ENCODE peak calls at places on chromosomes 2 and 18, in eight cellular contexts. D, Q, O, F, J, W, A and S are unnamed samples. For H3K4me1, the result is how much of the 10 kb centered on the place peaks cover.

GRCh38 chr2:47076586-47077441 is 78.3 kb downstream of the STPG4 start:
- DNase-seq in A (peak), D (no peak), W (peak), Q (no peak), J (peak), O (no peak), F (no peak), S (no peak)

GRCh38 chr18:45666006-45666405 is 50.7 kb downstream of the SLC14A2 start:
- DNase-seq in J (no peak), F (no peak), W (no peak), O (peak), A (no peak), Q (no peak), D (no peak), S (no peak)

GRCh38 chr2:65072181-65072970 is 16.2 kb downstream of the CEP68 start:
- DNase-seq in W (no peak), D (no peak), O (peak), Q (no peak), J (no peak), A (no peak), F (no peak), S (no peak)

GRCh38 chr2:158774663-158775062 is 20.5 kb upstream of the DAPL1 start:
- DNase-seq in D (no peak), W (no peak), J (no peak), Q (no peak), O (no peak), A (no peak), F (no peak), S (no peak)

GRCh38 chr2:53445376-53446072 is 322.1 kb upstream of the CHAC2 start:
- DNase-seq in F (no peak), W (no peak), O (no peak), A (no peak), Q (no peak), D (no peak), J (no peak), S (no peak)

GRCh38 chr18:4017479-4017878 is 437.6 kb downstream of the DLGAP1 start:
- DNase-seq in A (no peak), Q (no peak), D (no peak), F (peak), W (no peak), J (peak), O (no peak), S (no peak)

GRCh38 chr2:99662761-99663341 is 173.0 kb upstream of the REV1 start:
- DNase-seq in F (no peak), A (no peak), D (no peak), J (no peak), Q (no peak), W (peak), O (no peak), S (peak)

GRCh38 chr2:133304344-133304743 is 263.9 kb downstream of the NCKAP5 start:
- DNase-seq in J (no peak), A (no peak), D (no peak), W (no peak), Q (no peak), F (no peak), O (no peak), S (no peak)

GRCh38 chr18:75223687-75224347 is 13.2 kb downstream of the TSHZ1 start:
- DNase-seq in O (no peak), D (no peak), A (peak), F (no peak), Q (no peak), W (no peak), J (no peak), S (no peak)

GRCh38 chr2:45554073-45554742 is 56.9 kb downstream of the SRBD1 start:
- DNase-seq in A (no peak), J (no peak), D (no peak), F (no peak), W (no peak), O (no peak), Q (no peak), S (no peak)

GRCh38 chr2:42049411-42050349 is 1.9 kb downstream of the PKDCC start:
- DNase-seq in O (no peak), F (no peak), J (no peak), Q (no peak), W (peak), A (no peak), D (peak), S (no peak)

GRCh38 chr2:55898641-55899040 is 24.9 kb downstream of the EFEMP1 start:
- DNase-seq in D (no peak), A (no peak), W (no peak), J (no peak), F (no peak), Q (no peak), O (no peak), S (no peak)

GRCh38 chr2:54763636-54764291 is 40.3 kb downstream of the EML6 start:
- DNase-seq in J (peak), D (no peak), W (no peak), F (peak), A (no peak), O (no peak), Q (no peak), S (no peak)

GRCh38 chr2:146123714-146124113 is 1603.8 kb upstream of the ZEB2 start:
- DNase-seq in A (no peak), D (no peak), Q (no peak), F (no peak), O (no peak), W (no peak), J (no peak), S (no peak)

GRCh38 chr18:58321986-58322385 is 278.0 kb downstream of the NEDD4L start:
- DNase-seq in A (peak), J (peak), D (peak), O (no peak), Q (no peak), F (peak), W (peak), S (peak)

GRCh38 chr2:23566236-23567142 is 181.5 kb downstream of the KLHL29 start:
- DNase-seq in D (no peak), F (peak), W (no peak), J (peak), A (peak), O (no peak), Q (no peak), S (no peak)

GRCh38 chr2:121530210-121530562 is 494 bp upstream of the RNU4ATAC start:
- DNase-seq in O (no peak), F (peak), Q (peak), D (peak), W (peak), J (peak), A (peak), S (peak)

GRCh38 chr2:205273148-205273547 is 409.2 kb upstream of the NRP2 start:
- DNase-seq in A (no peak), J (no peak), F (no peak), O (no peak), D (no peak), Q (no peak), W (no peak), S (no peak)

GRCh38 chr2:62410015-62410453 is 96.0 kb downstream of the TMEM17 start:
- DNase-seq in O (no peak), J (no peak), Q (peak), D (no peak), W (no peak), A (no peak), F (peak), S (no peak)

GRCh38 chr2:27844821-27845255 is 45.3 kb downstream of the RBKS start:
- DNase-seq in J (no peak), Q (no peak), O (no peak), W (no peak), F (no peak), A (no peak), D (no peak), S (no peak)

GRCh38 chr2:219661197-219661954 is 33.9 kb downstream of the SLC4A3 start:
- DNase-seq in F (peak), A (peak), O (no peak), Q (peak), J (peak), D (no peak), W (no peak), S (no peak)

GRCh38 chr2:42913280-42913878 is 121.0 kb upstream of the HAAO start:
- DNase-seq in A (no peak), Q (no peak), O (no peak), F (peak), D (no peak), W (no peak), J (no peak), S (no peak)

GRCh38 chr18:63237911-63238710 is 81.5 kb downstream of the BCL2 start:
- DNase-seq in O (no peak), Q (no peak), F (no peak), J (peak), W (peak), A (peak), D (no peak), S (no peak)

GRCh38 chr2:67259581-67260347 is 137.4 kb upstream of the ETAA1 start:
- DNase-seq in F (no peak), A (no peak), J (peak), Q (no peak), O (no peak), W (peak), D (peak), S (peak)

GRCh38 chr2:157771234-157771633 is 104.9 kb downstream of the ACVR1 start:
- DNase-seq in Q (no peak), J (no peak), A (no peak), W (no peak), F (no peak), O (no peak), D (no peak), S (no peak)

GRCh38 chr18:63457987-63458386 is 18.8 kb upstream of the SERPINB5 start:
- DNase-seq in W (no peak), A (no peak), O (no peak), D (no peak), Q (no peak), F (no peak), J (no peak), S (no peak)

GRCh38 chr2:162574615-162575452 is 230.9 kb downstream of the GCA start:
- DNase-seq in Q (no peak), J (peak), W (no peak), F (no peak), A (peak), D (no peak), O (no peak), S (no peak)

GRCh38 chr2:234694244-234695013 is 197.5 kb upstream of the ARL4C start:
- DNase-seq in W (no peak), A (peak), Q (no peak), O (no peak), F (no peak), J (no peak), D (no peak), S (no peak)
- TF ChIP-seq POLR2A in W (no peak), A (no peak), Q (no peak), O (no peak), F (no peak), J (no peak), D (no peak), S (no peak)

GRCh38 chr2:6922201-6922656 is 5.0 kb downstream of the RNF144A start:
- DNase-seq in F (no peak), J (peak), A (peak), Q (no peak), O (no peak), W (no peak), D (no peak), S (no peak)
- TF ChIP-seq CTCF in F (peak), J (no peak), A (peak), Q (no peak), O (no peak), W (no peak), D (no peak), S (no peak)

DNA sequence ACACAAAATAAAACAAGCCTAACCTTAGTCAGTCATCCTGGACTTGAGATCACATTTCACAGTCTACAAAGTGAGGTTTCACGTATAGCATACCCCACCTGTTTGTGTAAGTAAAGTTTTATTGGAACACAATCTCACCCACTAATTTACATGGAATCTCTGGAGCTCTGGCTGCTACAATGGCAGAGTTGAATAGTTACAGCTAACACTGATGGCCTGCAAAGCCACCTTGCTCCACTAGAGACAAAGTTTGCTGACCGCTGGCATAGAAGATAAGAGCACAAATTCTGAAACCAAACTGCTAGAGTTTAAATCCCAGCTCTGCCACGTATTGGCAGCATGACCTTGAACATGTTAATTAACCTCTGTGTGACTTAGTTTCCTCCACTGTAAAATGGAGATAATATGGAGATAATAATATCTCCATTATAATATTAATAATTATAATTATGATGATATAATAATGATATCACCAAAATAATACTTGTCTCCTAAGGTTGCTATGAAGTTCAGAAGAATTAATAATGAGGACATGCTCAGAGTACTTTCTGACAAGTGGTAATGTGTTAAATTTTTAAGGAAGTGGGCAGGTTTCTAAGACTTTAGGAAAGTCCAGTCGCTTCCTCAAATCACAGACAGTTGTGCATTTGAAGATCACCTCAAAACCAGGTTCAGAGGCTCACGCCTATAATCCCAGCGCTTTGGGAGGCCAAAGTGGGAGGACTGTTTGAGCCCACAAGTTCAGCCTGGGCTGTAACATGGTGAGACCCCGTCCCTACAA is 204.6 kb downstream of the SH3RF3 start:
- DNase-seq in W (no peak), A (peak), J (peak), F (no peak), O (no peak), D (no peak), Q (no peak), S (no peak)
- H3K4me1 ChIP-seq in W (under half), A (under half), J (under half), F (under half), O (under half), D (under half), Q (under half), S (under half)

GRCh38 chr2:227471924-227472264 is at the start of gene AGFG1:
- DNase-seq in W (peak), F (peak), O (peak), Q (peak), D (peak), A (peak), J (peak), S (peak)
- TF ChIP-seq POLR2A in W (peak), F (peak), O (peak), Q (no peak), D (no peak), A (peak), J (peak), S (peak)

GRCh38 chr2:95277246-95277906 is 3.1 kb downstream of the PROM2 start:
- DNase-seq in O (no peak), J (no peak), D (peak), A (peak), F (peak), W (peak), Q (peak), S (no peak)
- TF ChIP-seq CTCF in O (peak), J (no peak), D (no peak), A (no peak), F (peak), W (no peak), Q (peak), S (no peak)

DNA sequence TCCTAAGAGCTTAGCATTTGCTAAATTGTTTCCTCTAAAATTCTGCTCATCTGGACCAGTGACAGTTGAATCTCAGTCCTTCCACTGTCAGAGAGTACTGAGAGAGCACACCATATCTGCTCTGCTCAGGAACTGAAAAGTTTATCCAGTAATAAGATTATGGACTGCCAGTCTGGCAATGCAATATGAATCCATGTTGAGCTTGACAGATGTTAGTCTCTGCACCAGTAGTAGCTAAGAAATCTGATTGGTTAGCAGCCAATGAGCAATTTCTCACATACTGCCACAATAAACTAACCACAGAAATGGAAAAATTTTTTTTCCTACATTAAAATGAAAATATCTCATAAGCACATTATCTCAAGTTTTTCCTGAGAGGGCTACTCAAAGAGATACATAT is 2.3 kb downstream of the PRKD3 start:
- DNase-seq in Q (no peak), F (peak), J (no peak), W (no peak), A (no peak), D (no peak), O (no peak), S (no peak)
- H3K4me1 ChIP-seq in Q (half or more), F (under half), J (under half), W (under half), A (under half), D (half or more), O (under half), S (half or more)